ENCODE peak calls at places on chromosomes 4 and X, in four cellular contexts. M, N, E and A are unnamed samples.

GRCh38 chr4:123667496-123667895 is 270.9 kb downstream of the SPRY1 start:
- DNase-seq in N (no peak), E (no peak), M (no peak), A (no peak)

GRCh38 chrX:102863735-102864134 is 73.3 kb upstream of the RAB40AL start:
- DNase-seq in N (peak; percentile 81), M (peak; percentile 39), E (peak; percentile 80), A (peak; percentile 88)

GRCh38 chr4:123390846-123391456 is 5.6 kb upstream of the SPRY1 start:
- DNase-seq in M (peak; percentile 4), N (no peak), E (peak; percentile 5), A (no peak)

GRCh38 chr4:29805245-29805644 is 914.9 kb upstream of the PCDH7 start:
- DNase-seq in N (no peak), E (no peak), M (peak; percentile 13), A (no peak)

GRCh38 chr4:37936889-37937498 is 23.2 kb upstream of the PTTG2 start:
- DNase-seq in N (peak; percentile 34), E (no peak), M (no peak), A (no peak)

GRCh38 chr4:52987401-52988056 is 125.4 kb downstream of the RASL11B start:
- DNase-seq in N (no peak), M (no peak), E (no peak), A (no peak)

GRCh38 chr4:183200453-183200852 is 101.4 kb downstream of the WWC2 start:
- DNase-seq in M (no peak), N (peak; percentile 29), E (peak; percentile 46), A (no peak)

GRCh38 chr4:108118505-108118904 is 50.2 kb downstream of the LEF1 start:
- DNase-seq in M (no peak), E (peak; percentile 24), N (no peak), A (no peak)

GRCh38 chr4:153222162-153222789 is 18.0 kb downstream of the TRIM2 start:
- DNase-seq in N (peak; percentile 63), M (no peak), E (no peak), A (peak; percentile 80)

GRCh38 chrX:70979136-70979762 is 48.4 kb upstream of the SLC7A3 start:
- DNase-seq in N (no peak), M (no peak), E (peak; percentile 42), A (no peak)

GRCh38 chr4:7115557-7116340 is 47.9 kb upstream of the GRPEL1 start:
- DNase-seq in M (no peak), N (no peak), E (no peak), A (no peak)

GRCh38 chr4:67587156-67587555 is 28.6 kb downstream of the STAP1 start:
- DNase-seq in M (no peak), N (no peak), E (no peak), A (no peak)

GRCh38 chr4:168850016-168850415 is 160.0 kb downstream of the CBR4 start:
- DNase-seq in N (no peak), M (no peak), E (no peak), A (no peak)

DNA sequence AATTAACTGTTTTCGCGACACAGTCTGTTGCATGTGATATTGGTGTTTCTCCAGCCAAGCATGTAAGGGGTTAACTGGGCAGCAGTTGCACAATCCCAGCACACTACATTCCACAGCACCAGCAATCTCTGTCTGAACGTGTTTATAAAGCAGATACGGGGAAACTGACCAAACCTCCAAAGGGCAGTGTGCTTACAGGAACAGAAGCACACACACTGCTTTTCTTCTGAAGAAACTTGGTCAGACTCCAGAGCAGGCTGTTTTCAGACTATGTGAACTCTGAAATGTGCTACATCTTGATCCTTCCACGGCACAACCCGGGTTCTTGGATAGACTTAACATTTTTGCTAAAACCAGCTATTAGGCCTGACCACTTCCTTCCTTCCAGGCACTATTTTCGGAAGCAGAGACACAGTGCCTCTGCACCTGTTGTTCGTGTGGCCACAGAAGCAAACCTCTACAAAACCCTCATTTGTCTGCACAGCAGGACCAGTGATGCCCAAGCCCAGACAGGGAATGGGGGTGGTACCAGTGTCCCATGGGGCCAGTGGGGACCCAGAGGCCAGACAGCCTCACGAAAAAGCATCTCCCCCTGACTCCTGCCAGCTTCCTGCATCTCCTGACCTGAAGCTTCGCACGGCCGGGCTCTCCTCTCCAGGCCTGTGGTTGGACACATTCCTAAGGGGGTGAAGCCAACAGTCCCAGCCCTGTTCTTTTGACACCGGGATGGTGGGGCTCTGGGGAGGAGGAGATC is 90.1 kb downstream of the IRF2 start:
- DNase-seq in E (peak; percentile 17), M (no peak), N (peak; percentile 72), A (peak; percentile 73)
- H3K4me1 ChIP-seq in E (peaks cover 21% of the 10 kb centered on the region), M (peaks cover 21% of the 10 kb centered on the region), N (peaks cover 34% of the 10 kb centered on the region), A (peaks cover 70% of the 10 kb centered on the region)

GRCh38 chr4:40199999-40200880 is 3.4 kb downstream of the RHOH start:
- DNase-seq in N (no peak), M (no peak), E (no peak), A (no peak)
- H3K27ac ChIP-seq in N (no peak overlapping the region), M (no peak overlapping the region), E (no peak overlapping the region), A (no peak overlapping the region)

DNA sequence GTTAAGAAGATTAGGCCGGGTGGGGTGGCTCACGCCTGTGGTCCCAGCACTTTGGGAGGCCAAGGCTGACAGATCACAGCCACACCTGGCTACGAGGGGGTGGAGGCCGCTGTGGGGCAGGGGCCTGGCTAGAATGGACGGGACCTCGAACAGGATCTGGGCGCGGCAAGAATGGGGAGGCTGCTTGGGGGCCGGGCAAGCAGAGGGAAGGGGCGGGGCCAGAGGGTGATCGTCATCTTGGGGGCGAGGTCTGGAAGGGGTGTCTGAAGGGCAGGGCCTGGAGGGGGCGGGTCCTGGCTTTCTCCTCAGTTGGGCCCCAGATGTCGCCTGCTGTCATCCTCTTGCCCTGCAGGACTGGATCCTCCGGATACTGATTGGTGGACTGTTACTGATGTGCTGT is 57.3 kb upstream of the ENPEP start:
- DNase-seq in M (no peak), E (no peak), N (no peak), A (no peak)
- H3K4me1 ChIP-seq in M (peaks cover 6% of the 10 kb centered on the region), E (no peaks in the 10 kb centered on the region), N (no peaks in the 10 kb centered on the region), A (no peaks in the 10 kb centered on the region)

GRCh38 chr4:84966382-84967291 is at the start of gene WDFY3:
- DNase-seq in E (peak; percentile 83), M (peak; percentile 71), N (peak; percentile 89), A (peak; percentile 89)
- H3K27ac ChIP-seq in E (peak within 1 kb of the TSS; percentile 98), M (peak within 1 kb of the TSS; percentile 88), N (peak within 1 kb of the TSS; percentile 92), A (peak within 1 kb of the TSS; percentile 94)

DNA sequence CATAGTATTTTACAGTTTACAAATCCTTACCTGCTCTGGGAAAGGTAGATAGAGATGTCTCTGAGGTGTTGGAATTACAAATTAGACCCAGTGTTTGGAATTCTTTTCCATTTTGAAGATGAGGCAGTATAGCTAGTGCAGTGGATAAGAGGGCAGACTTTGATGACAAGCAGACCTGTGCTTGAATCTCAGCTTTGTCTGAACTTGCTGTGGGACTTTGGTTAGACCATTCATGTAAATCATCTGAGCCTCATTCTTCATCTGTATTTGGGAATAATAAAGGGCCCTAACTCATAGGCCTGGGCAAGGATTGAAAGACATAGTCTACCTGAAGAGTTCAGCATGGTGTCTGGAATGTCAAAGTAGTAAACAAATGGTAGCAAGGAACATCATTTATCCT is 77.2 kb upstream of the BOD1L1 start:
- DNase-seq in M (no peak), E (no peak), N (no peak), A (no peak)
- H3K4me1 ChIP-seq in M (no peaks in the 10 kb centered on the region), E (peaks cover 46% of the 10 kb centered on the region), N (no peaks in the 10 kb centered on the region), A (peaks cover 14% of the 10 kb centered on the region)

GRCh38 chr4:39637572-39638357 is 900 bp downstream of the SMIM14 start:
- DNase-seq in N (peak; percentile 55), E (peak; percentile 48), M (peak; percentile 21), A (peak; percentile 68)

GRCh38 chr4:39638358-39639239 is at the start of gene SMIM14:
- DNase-seq in E (peak; percentile 97), M (peak; percentile 93), N (peak; percentile 98), A (peak; percentile 98)

GRCh38 chr4:39641451-39641850 is 2.8 kb upstream of the SMIM14 start:
- DNase-seq in N (no peak), E (no peak), M (no peak), A (peak; percentile 16)

GRCh38 chr4:39635023-39635422 is 3.6 kb downstream of the SMIM14 start:
- DNase-seq in E (no peak), N (no peak), M (no peak), A (no peak)

DNA sequence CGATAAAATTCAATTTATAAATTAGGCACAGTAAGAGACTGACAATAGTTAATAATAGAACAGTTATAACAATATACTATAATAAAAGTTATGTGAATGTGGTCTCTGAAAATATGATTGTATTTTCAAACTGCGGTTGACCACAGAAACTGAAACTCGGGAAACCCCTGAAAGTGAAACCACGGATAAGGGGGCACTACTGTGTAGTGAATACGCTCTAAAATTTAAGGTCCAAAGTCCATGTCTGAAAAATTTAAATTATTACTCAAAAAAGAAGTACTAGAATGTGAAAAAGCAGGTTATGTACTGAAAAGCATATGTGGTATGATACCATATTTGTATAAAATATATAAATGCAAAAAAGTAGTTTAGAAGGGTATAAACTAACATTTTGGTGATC is 1.9 kb downstream of the SMIM14 start:
- DNase-seq in N (no peak), E (no peak), M (no peak), A (no peak)
- H3K27ac ChIP-seq in N (peak overlapping the region; percentile 99), E (peak overlapping the region; percentile 96), M (peak overlapping the region; percentile 72), A (peak overlapping the region; percentile 98)

GRCh38 chr4:12411072-12411471 is 982.4 kb upstream of the HS3ST1 start:
- DNase-seq in N (peak; percentile 24), M (no peak), E (no peak), A (no peak)
- H3K4me1 ChIP-seq in N (no peaks in the 10 kb centered on the region), M (peaks cover 9% of the 10 kb centered on the region), E (no peaks in the 10 kb centered on the region), A (no peaks in the 10 kb centered on the region)

GRCh38 chr4:78907638-78908037 is 31.6 kb downstream of the PAQR3 start:
- DNase-seq in N (no peak), E (no peak), M (no peak), A (no peak)

GRCh38 chr4:78910612-78911011 is 28.6 kb downstream of the PAQR3 start:
- DNase-seq in M (no peak), N (no peak), E (no peak), A (no peak)
- H3K27ac ChIP-seq in M (no peak overlapping the region), N (no peak overlapping the region), E (no peak overlapping the region), A (no peak overlapping the region)

DNA sequence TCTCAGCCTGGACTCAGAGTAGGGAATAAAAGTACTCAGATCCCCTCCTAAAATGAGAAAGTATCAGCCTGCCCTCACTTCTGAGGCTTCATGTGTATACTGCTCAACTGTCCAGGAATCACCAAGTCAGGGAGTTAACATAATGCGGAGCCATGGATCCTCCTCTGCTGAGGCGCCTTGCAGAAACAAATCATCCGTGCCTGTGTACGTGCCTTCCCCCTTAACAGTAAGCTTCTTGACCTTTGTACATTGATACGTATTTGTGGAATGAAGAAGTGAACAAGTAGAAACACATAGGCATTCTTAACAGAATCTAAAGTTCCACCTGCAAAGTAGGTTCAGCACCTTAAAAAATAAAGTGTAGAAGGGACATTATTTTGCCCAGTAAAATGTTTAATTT is 61.7 kb downstream of the ARHGAP10 start:
- DNase-seq in E (no peak), N (no peak), M (no peak), A (no peak)
- H3K4me1 ChIP-seq in E (peaks cover 28% of the 10 kb centered on the region), N (peaks cover 22% of the 10 kb centered on the region), M (peaks cover 46% of the 10 kb centered on the region), A (peaks cover 33% of the 10 kb centered on the region)